ENCODE peak calls at places on chromosome 2, in six cellular contexts. One of them, this sample, is unnamed.

GRCh38 chr2:70381235-70381634 is 79.4 kb upstream of the FAM136A start:
- DNase-seq in hepatocyte: no peak
- DNase-seq in aorta: no peak
- DNase-seq in CD8-positive, alpha-beta memory T cell: no peak
- DNase-seq in heart right ventricle: no peak
- DNase-seq in lower lobe of right lung: no peak
- DNase-seq in this sample: no peak

GRCh38 chr2:240959941-240960308 is 38.5 kb upstream of the SNED1 start:
- DNase-seq in hepatocyte: no peak
- DNase-seq in aorta: no peak
- DNase-seq in CD8-positive, alpha-beta memory T cell: no peak
- DNase-seq in heart right ventricle: no peak
- DNase-seq in lower lobe of right lung: no peak
- DNase-seq in this sample: peak; percentile 8

GRCh38 chr2:21043744-21044532 is at the start of gene APOB:
- DNase-seq in hepatocyte: peak; percentile 78
- DNase-seq in aorta: peak; percentile 78
- DNase-seq in CD8-positive, alpha-beta memory T cell: no peak
- DNase-seq in heart right ventricle: peak; percentile 29
- DNase-seq in lower lobe of right lung: peak; percentile 51
- DNase-seq in this sample: peak; percentile 16

GRCh38 chr2:47735470-47735869 is 47.5 kb upstream of the MSH6 start:
- DNase-seq in hepatocyte: no peak
- DNase-seq in aorta: no peak
- DNase-seq in CD8-positive, alpha-beta memory T cell: no peak
- DNase-seq in heart right ventricle: no peak
- DNase-seq in lower lobe of right lung: no peak
- DNase-seq in this sample: no peak

GRCh38 chr2:172262486-172262885 is 159.8 kb upstream of the DLX2 start:
- DNase-seq in hepatocyte: no peak
- DNase-seq in aorta: no peak
- DNase-seq in CD8-positive, alpha-beta memory T cell: no peak
- DNase-seq in heart right ventricle: no peak
- DNase-seq in lower lobe of right lung: no peak
- DNase-seq in this sample: no peak

GRCh38 chr2:263774-264492 is at the start of gene SH3YL1:
- DNase-seq in hepatocyte: peak; percentile 89
- DNase-seq in aorta: peak; percentile 77
- DNase-seq in CD8-positive, alpha-beta memory T cell: peak; percentile 47
- DNase-seq in heart right ventricle: peak; percentile 24
- DNase-seq in lower lobe of right lung: peak; percentile 87
- DNase-seq in this sample: peak; percentile 63

GRCh38 chr2:86074811-86075210 is 30.9 kb downstream of the POLR1A start:
- DNase-seq in hepatocyte: no peak
- DNase-seq in aorta: no peak
- DNase-seq in CD8-positive, alpha-beta memory T cell: no peak
- DNase-seq in heart right ventricle: no peak
- DNase-seq in lower lobe of right lung: no peak
- DNase-seq in this sample: no peak

GRCh38 chr2:65128297-65129190 is 1.4 kb downstream of the RAB1A start:
- DNase-seq in hepatocyte: peak; percentile 31
- DNase-seq in aorta: no peak
- DNase-seq in CD8-positive, alpha-beta memory T cell: no peak
- DNase-seq in heart right ventricle: no peak
- DNase-seq in lower lobe of right lung: no peak
- DNase-seq in this sample: no peak

GRCh38 chr2:62196278-62196901 is 475 bp downstream of the B3GNT2 start:
- DNase-seq in hepatocyte: peak; percentile 75
- DNase-seq in aorta: peak; percentile 87
- DNase-seq in CD8-positive, alpha-beta memory T cell: peak; percentile 48
- DNase-seq in heart right ventricle: peak; percentile 49
- DNase-seq in lower lobe of right lung: peak; percentile 83
- DNase-seq in this sample: peak; percentile 39

GRCh38 chr2:108220191-108220590 is 19.6 kb upstream of the SULT1C3 start:
- DNase-seq in hepatocyte: no peak
- DNase-seq in aorta: no peak
- DNase-seq in CD8-positive, alpha-beta memory T cell: no peak
- DNase-seq in heart right ventricle: no peak
- DNase-seq in lower lobe of right lung: no peak
- DNase-seq in this sample: no peak

GRCh38 chr2:75186829-75187228 is 12.5 kb downstream of the TACR1 start:
- DNase-seq in hepatocyte: no peak
- DNase-seq in aorta: no peak
- DNase-seq in CD8-positive, alpha-beta memory T cell: no peak
- DNase-seq in heart right ventricle: no peak
- DNase-seq in lower lobe of right lung: no peak
- DNase-seq in this sample: no peak

GRCh38 chr2:139526781-139527180 is 746.6 kb upstream of the NXPH2 start:
- DNase-seq in hepatocyte: no peak
- DNase-seq in aorta: no peak
- DNase-seq in CD8-positive, alpha-beta memory T cell: no peak
- DNase-seq in heart right ventricle: no peak
- DNase-seq in lower lobe of right lung: no peak
- DNase-seq in this sample: no peak

GRCh38 chr2:72154386-72154785 is 6.7 kb upstream of the CYP26B1 start:
- DNase-seq in hepatocyte: no peak
- DNase-seq in aorta: no peak
- DNase-seq in CD8-positive, alpha-beta memory T cell: no peak
- DNase-seq in heart right ventricle: no peak
- DNase-seq in lower lobe of right lung: no peak
- DNase-seq in this sample: peak; percentile 55

GRCh38 chr2:108542071-108542470 is 7.8 kb downstream of the LIMS1 start:
- DNase-seq in hepatocyte: no peak
- DNase-seq in aorta: no peak
- DNase-seq in CD8-positive, alpha-beta memory T cell: no peak
- DNase-seq in heart right ventricle: no peak
- DNase-seq in lower lobe of right lung: no peak
- DNase-seq in this sample: no peak

GRCh38 chr2:129766594-129766993 is 212.9 kb upstream of the RAB6C start:
- DNase-seq in hepatocyte: no peak
- DNase-seq in aorta: no peak
- DNase-seq in CD8-positive, alpha-beta memory T cell: no peak
- DNase-seq in heart right ventricle: no peak
- DNase-seq in lower lobe of right lung: no peak
- DNase-seq in this sample: no peak

GRCh38 chr2:40303746-40304145 is 148.1 kb downstream of the SLC8A1 start:
- DNase-seq in hepatocyte: no peak
- DNase-seq in aorta: no peak
- DNase-seq in CD8-positive, alpha-beta memory T cell: no peak
- DNase-seq in heart right ventricle: no peak
- DNase-seq in lower lobe of right lung: no peak
- DNase-seq in this sample: no peak

GRCh38 chr2:74854401-74854800 is 20.5 kb downstream of the HK2 start:
- DNase-seq in hepatocyte: no peak
- DNase-seq in aorta: no peak
- DNase-seq in CD8-positive, alpha-beta memory T cell: no peak
- DNase-seq in heart right ventricle: no peak
- DNase-seq in lower lobe of right lung: no peak
- DNase-seq in this sample: no peak

GRCh38 chr2:53087282-53087882 is 680.2 kb upstream of the CHAC2 start:
- DNase-seq in hepatocyte: no peak
- DNase-seq in aorta: no peak
- DNase-seq in CD8-positive, alpha-beta memory T cell: no peak
- DNase-seq in heart right ventricle: no peak
- DNase-seq in lower lobe of right lung: no peak
- DNase-seq in this sample: no peak

DNA sequence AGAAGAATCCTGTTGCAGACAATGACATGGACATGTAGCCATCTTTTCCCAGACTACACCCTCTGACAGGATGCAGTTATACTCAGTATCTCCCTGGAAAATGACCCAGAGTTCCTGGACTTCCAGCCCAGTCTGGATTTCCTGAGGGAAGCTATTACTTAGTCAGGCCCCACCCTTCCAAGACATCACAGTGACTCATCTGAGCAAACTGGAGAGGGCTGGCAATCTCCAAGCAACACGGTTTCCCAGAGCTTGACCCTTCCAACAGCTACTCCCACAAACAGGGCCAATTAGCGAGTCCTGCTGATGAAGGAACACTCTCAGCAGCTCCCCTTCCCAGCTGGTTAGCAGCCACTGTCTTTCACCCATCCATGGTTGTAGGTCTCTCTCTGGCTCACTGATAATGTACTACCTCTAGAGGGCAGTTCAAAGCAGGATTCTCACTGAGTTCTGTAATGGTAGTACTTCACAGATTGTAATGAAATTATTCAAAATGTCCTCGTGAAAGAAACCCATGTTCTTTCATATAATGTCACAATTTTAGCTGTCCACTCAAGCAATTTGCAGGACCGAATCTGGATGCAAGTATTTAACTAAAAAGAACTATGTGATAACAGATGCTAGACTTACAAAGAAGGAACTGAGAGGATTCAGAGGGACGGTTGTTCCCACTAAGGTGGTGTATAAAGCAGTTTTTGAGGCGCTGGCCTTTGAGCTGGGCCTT is 110.2 kb downstream of the MDH1 start:
- DNase-seq in hepatocyte: peak; percentile 79
- DNase-seq in aorta: no peak
- DNase-seq in CD8-positive, alpha-beta memory T cell: no peak
- DNase-seq in heart right ventricle: no peak
- DNase-seq in lower lobe of right lung: no peak
- DNase-seq in this sample: peak; percentile 52
- H3K4me3 ChIP-seq in hepatocyte: no peak overlapping the region
- H3K4me3 ChIP-seq in aorta: no peak overlapping the region
- H3K4me3 ChIP-seq in CD8-positive, alpha-beta memory T cell: no peak overlapping the region
- H3K4me3 ChIP-seq in heart right ventricle: no peak overlapping the region
- H3K4me3 ChIP-seq in lower lobe of right lung: no peak overlapping the region
- H3K4me3 ChIP-seq in this sample: no peak overlapping the region

GRCh38 chr2:42098571-42099430 is 51.0 kb downstream of the PKDCC start:
- DNase-seq in hepatocyte: no peak
- DNase-seq in aorta: peak; percentile 79
- DNase-seq in CD8-positive, alpha-beta memory T cell: no peak
- DNase-seq in heart right ventricle: no peak
- DNase-seq in lower lobe of right lung: peak; percentile 72
- DNase-seq in this sample: peak; percentile 47

GRCh38 chr2:42102606-42103450 is 55.0 kb downstream of the PKDCC start:
- DNase-seq in hepatocyte: peak; percentile 81
- DNase-seq in aorta: peak; percentile 88
- DNase-seq in CD8-positive, alpha-beta memory T cell: peak; percentile 29
- DNase-seq in heart right ventricle: peak; percentile 67
- DNase-seq in lower lobe of right lung: peak; percentile 78
- DNase-seq in this sample: peak; percentile 72

GRCh38 chr2:42101641-42102605 is 54.1 kb downstream of the PKDCC start:
- DNase-seq in hepatocyte: peak; percentile 80
- DNase-seq in aorta: peak; percentile 86
- DNase-seq in CD8-positive, alpha-beta memory T cell: peak; percentile 91
- DNase-seq in heart right ventricle: peak; percentile 57
- DNase-seq in lower lobe of right lung: peak; percentile 88
- DNase-seq in this sample: peak; percentile 41

GRCh38 chr2:42099431-42100173 is 51.8 kb downstream of the PKDCC start:
- DNase-seq in hepatocyte: no peak
- DNase-seq in aorta: no peak
- DNase-seq in CD8-positive, alpha-beta memory T cell: no peak
- DNase-seq in heart right ventricle: no peak
- DNase-seq in lower lobe of right lung: no peak
- DNase-seq in this sample: no peak

DNA sequence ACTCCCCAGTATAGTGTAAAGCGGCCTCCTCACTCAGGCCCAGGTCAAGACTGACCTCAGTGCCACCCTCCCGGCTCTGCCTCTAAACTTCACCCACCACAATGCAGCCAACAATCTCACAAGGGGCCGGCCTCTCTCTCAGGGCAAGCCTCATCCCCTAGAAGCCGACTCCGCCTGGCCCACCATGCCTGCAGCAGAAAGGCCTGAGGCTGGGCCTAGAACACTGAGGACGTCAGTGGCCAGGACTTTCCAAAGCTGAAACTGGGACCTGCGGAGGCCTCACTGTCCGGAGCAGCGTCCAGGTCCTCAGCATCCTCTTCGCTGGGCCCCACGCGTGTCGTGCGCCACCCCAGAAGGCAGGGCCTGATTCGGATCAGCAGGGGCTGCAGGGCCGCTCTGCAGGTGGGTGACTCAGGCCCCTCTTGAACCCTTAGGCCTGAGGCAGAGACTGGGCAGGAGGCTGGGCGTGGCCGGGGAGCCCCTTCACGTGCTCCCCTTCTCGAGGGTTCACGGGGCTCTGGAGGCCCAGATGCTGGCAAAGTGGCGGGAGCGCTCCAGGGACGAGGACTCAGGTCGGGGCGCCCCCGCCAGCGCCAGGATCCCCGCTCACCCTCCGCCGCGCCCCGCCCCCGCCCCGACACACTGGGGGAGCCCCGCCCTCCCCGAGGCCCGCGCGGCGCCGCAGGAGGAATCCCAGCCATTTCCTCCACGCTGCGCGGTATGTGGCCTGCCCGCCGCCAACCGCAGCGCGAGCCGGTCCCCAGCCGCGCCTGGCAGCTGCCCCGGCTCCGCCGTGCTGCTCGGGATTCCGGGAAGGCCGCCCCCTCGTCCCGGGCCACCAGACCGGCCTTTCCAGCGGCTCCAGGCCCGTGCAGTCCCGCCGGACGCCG is 53.1 kb downstream of the PKDCC start:
- DNase-seq in hepatocyte: peak; percentile 76
- DNase-seq in aorta: peak; percentile 90
- DNase-seq in CD8-positive, alpha-beta memory T cell: peak; percentile 58
- DNase-seq in heart right ventricle: peak; percentile 72
- DNase-seq in lower lobe of right lung: peak; percentile 79
- DNase-seq in this sample: peak; percentile 67
- H3K4me1 ChIP-seq in hepatocyte: peaks cover 20% of the 10 kb centered on the region
- H3K4me1 ChIP-seq in aorta: no peaks in the 10 kb centered on the region
- H3K4me1 ChIP-seq in CD8-positive, alpha-beta memory T cell: peaks cover 77% of the 10 kb centered on the region
- H3K4me1 ChIP-seq in heart right ventricle: peaks cover 97% of the 10 kb centered on the region
- H3K4me1 ChIP-seq in lower lobe of right lung: peaks cover 81% of the 10 kb centered on the region
- H3K4me1 ChIP-seq in this sample: peaks cover 11% of the 10 kb centered on the region

DNA sequence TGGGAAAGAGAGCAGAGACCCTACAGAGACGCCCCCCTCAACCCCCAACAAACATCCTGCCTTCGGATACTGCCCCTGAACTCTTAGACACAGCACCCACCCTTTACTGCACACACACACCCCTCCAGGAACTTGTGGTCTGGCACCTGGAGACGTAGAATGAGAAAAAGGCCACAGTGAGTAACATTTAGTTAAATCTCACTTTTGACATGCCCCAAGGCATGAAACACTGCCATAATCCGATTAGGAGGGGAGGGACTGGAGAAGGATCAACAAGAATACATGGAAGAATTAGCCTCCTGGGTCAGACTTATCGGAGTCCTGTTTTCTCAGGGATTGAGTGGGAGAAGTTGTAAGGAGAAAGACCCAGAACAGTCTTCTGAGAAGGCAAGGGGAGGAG is 4.1 kb downstream of the CDK5R2 start:
- DNase-seq in hepatocyte: no peak
- DNase-seq in aorta: no peak
- DNase-seq in CD8-positive, alpha-beta memory T cell: no peak
- DNase-seq in heart right ventricle: no peak
- DNase-seq in lower lobe of right lung: no peak
- DNase-seq in this sample: no peak
- H3K4me3 ChIP-seq in hepatocyte: no peak overlapping the region
- H3K4me3 ChIP-seq in aorta: no peak overlapping the region
- H3K4me3 ChIP-seq in CD8-positive, alpha-beta memory T cell: no peak overlapping the region
- H3K4me3 ChIP-seq in heart right ventricle: no peak overlapping the region
- H3K4me3 ChIP-seq in lower lobe of right lung: no peak overlapping the region
- H3K4me3 ChIP-seq in this sample: no peak overlapping the region

DNA sequence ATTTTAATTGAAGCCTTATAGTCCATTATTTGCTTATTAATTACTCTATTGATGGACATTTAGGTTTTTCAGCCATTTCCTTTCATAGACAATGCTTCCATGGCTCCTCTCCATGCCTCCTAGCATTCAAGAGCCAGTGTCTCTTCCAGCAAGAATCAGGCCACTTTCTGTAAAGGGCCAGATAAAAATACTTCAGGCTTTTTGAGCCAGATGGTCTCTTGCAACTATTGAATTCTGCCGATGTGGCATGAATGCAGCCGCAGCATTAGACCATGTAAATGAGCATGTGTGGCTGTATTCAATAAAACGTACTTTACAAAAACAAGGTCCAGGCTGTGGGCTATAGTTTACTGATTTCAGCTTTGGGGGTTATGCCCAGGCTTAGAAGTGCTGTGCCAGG is 38.4 kb downstream of the TRAF3IP1 start:
- DNase-seq in hepatocyte: no peak
- DNase-seq in aorta: no peak
- DNase-seq in CD8-positive, alpha-beta memory T cell: no peak
- DNase-seq in heart right ventricle: no peak
- DNase-seq in lower lobe of right lung: no peak
- DNase-seq in this sample: no peak
- H3K4me1 ChIP-seq in hepatocyte: no peaks in the 10 kb centered on the region
- H3K4me1 ChIP-seq in aorta: no peaks in the 10 kb centered on the region
- H3K4me1 ChIP-seq in CD8-positive, alpha-beta memory T cell: no peaks in the 10 kb centered on the region
- H3K4me1 ChIP-seq in heart right ventricle: peaks cover 7% of the 10 kb centered on the region
- H3K4me1 ChIP-seq in lower lobe of right lung: no peaks in the 10 kb centered on the region
- H3K4me1 ChIP-seq in this sample: peaks cover 4% of the 10 kb centered on the region